ENCODE peak calls at places on chromosome 3, in six cellular contexts. Z is PC-9, K is IMR-90, P is astrocyte of the spinal cord, F is upper lobe of left lung, M is GM10248. B is an unnamed sample.

GRCh38 chr3:119840855-119841254 is 59.0 kb downstream of the NR1I2 start:
- DNase-seq in F (no peak), M (no peak), K (no peak), Z (no peak), P (no peak), B (no peak)

GRCh38 chr3:130635978-130636377 is 110.7 kb downstream of the PIK3R4 start:
- DNase-seq in P (no peak), F (no peak), M (no peak), K (no peak), Z (no peak), B (no peak)

GRCh38 chr3:119145500-119146167 is at the start of gene TEX55:
- DNase-seq in Z (peak; percentile 35), F (no peak), M (peak; percentile 63), P (peak; percentile 23), K (peak; percentile 61), B (peak; percentile 74)

GRCh38 chr3:50008931-50009330 is 69.0 kb downstream of the RBM6 start:
- DNase-seq in M (no peak), K (peak; percentile 58), F (no peak), Z (no peak), P (peak; percentile 22), B (peak; percentile 43)

GRCh38 chr3:149120051-149120972 is 9.1 kb upstream of the HPS3 start:
- DNase-seq in P (peak; percentile 81), Z (no peak), K (peak; percentile 76), F (no peak), M (peak; percentile 67), B (peak; percentile 87)

GRCh38 chr3:130831716-130832400 is 62.0 kb upstream of the ATP2C1 start:
- DNase-seq in K (no peak), M (no peak), F (peak; percentile 59), Z (no peak), P (no peak), B (no peak)

GRCh38 chr3:14472471-14473351 is 67.4 kb downstream of the GRIP2 start:
- DNase-seq in P (peak; percentile 90), K (peak; percentile 92), Z (peak; percentile 84), F (peak; percentile 89), M (no peak), B (peak; percentile 92)

GRCh38 chr3:32844322-32844654 is 26.5 kb downstream of the TRIM71 start:
- DNase-seq in F (no peak), K (no peak), Z (no peak), P (no peak), M (no peak), B (no peak)

GRCh38 chr3:157127831-157128767 is 31.8 kb downstream of the CCNL1 start:
- DNase-seq in Z (peak; percentile 73), F (peak; percentile 60), M (peak; percentile 48), K (peak; percentile 89), P (peak; percentile 83), B (peak; percentile 93)

GRCh38 chr3:101829066-101829830 is 20.1 kb upstream of the NFKBIZ start:
- DNase-seq in K (peak; percentile 85), P (peak; percentile 49), Z (no peak), M (no peak), F (peak; percentile 67), B (peak; percentile 76)

GRCh38 chr3:33331414-33331813 is 54.2 kb downstream of the FBXL2 start:
- DNase-seq in K (peak; percentile 46), Z (no peak), M (no peak), F (no peak), P (peak; percentile 14), B (peak; percentile 33)

GRCh38 chr3:195441971-195442572 is 748 bp downstream of the ACAP2 start:
- DNase-seq in F (peak; percentile 59), P (peak; percentile 24), M (peak; percentile 47), Z (peak; percentile 48), K (peak; percentile 40), B (peak; percentile 44)

GRCh38 chr3:38561746-38562466 is 65.8 kb downstream of the EXOG start:
- DNase-seq in F (no peak), Z (no peak), M (no peak), P (no peak), K (no peak), B (no peak)

GRCh38 chr3:32681811-32682210 is 3.2 kb upstream of the CNOT10 start:
- DNase-seq in F (no peak), Z (no peak), P (no peak), K (no peak), M (no peak), B (no peak)

GRCh38 chr3:30633718-30634117 is 27.3 kb downstream of the TGFBR2 start:
- DNase-seq in M (no peak), Z (no peak), P (no peak), F (no peak), K (no peak), B (no peak)

GRCh38 chr3:45124379-45124778 is 21.8 kb downstream of the CDCP1 start:
- DNase-seq in Z (peak; percentile 67), M (no peak), F (no peak), K (peak; percentile 94), P (peak; percentile 85), B (peak; percentile 56)

GRCh38 chr3:157669403-157669802 is 166.2 kb upstream of the VEPH1 start:
- DNase-seq in P (no peak), K (no peak), F (no peak), Z (no peak), M (no peak), B (no peak)

GRCh38 chr3:1087066-1087555 is 5.7 kb upstream of the CNTN6 start:
- DNase-seq in P (peak; percentile 95), F (peak; percentile 75), Z (no peak), M (no peak), K (peak; percentile 52), B (peak; percentile 86)

GRCh38 chr3:15723624-15723884 is 74.2 kb downstream of the ANKRD28 start:
- DNase-seq in K (no peak), F (no peak), M (no peak), Z (no peak), P (no peak), B (no peak)

GRCh38 chr3:24591661-24592555 is 97.3 kb upstream of the THRB start:
- DNase-seq in K (no peak), Z (peak; percentile 18), P (no peak), F (no peak), M (no peak), B (peak; percentile 76)

GRCh38 chr3:30855390-30855789 is 39.1 kb downstream of the GADL1 start:
- DNase-seq in Z (no peak), F (no peak), M (no peak), K (no peak), P (peak; percentile 8), B (no peak)

GRCh38 chr3:56801597-56802410 is at the start of gene ARHGEF3:
- DNase-seq in M (peak; percentile 93), Z (peak; percentile 76), K (peak; percentile 48), P (peak; percentile 78), F (peak; percentile 94), B (peak; percentile 74)

GRCh38 chr3:11564577-11565001 is 79.1 kb downstream of the VGLL4 start:
- DNase-seq in P (no peak), M (no peak), Z (no peak), K (no peak), F (no peak), B (no peak)

GRCh38 chr3:113531826-113532697 is at the start of gene SIDT1:
- DNase-seq in F (peak; percentile 76), K (no peak), M (peak; percentile 78), P (peak; percentile 13), Z (peak; percentile 55), B (peak; percentile 39)

GRCh38 chr3:174295336-174295735 is 563.8 kb upstream of the NAALADL2 start:
- DNase-seq in M (no peak), F (no peak), Z (no peak), K (peak; percentile 8), P (no peak), B (no peak)

GRCh38 chr3:184169896-184170875 is 4.5 kb upstream of the AP2M1 start:
- DNase-seq in K (no peak), F (no peak), P (no peak), M (no peak), Z (no peak), B (no peak)

GRCh38 chr3:4478226-4478625 is 11.2 kb upstream of the SUMF1 start:
- DNase-seq in P (no peak), M (no peak), Z (no peak), K (no peak), F (no peak), B (no peak)

GRCh38 chr3:52270252-52270754 is 8.1 kb downstream of the WDR82 start:
- DNase-seq in K (no peak), M (no peak), P (no peak), Z (no peak), F (no peak), B (no peak)

GRCh38 chr3:190005343-190006113 is 115.2 kb downstream of the P3H2 start:
- DNase-seq in Z (no peak), P (no peak), K (no peak), M (no peak), F (no peak), B (no peak)

GRCh38 chr3:13346481-13347389 is 73.4 kb downstream of the NUP210 start:
- DNase-seq in M (peak; percentile 43), F (peak; percentile 47), K (no peak), Z (no peak), P (no peak), B (no peak)

GRCh38 chr3:20173844-20174410 is 12.1 kb downstream of the SGO1 start:
- DNase-seq in F (no peak), K (no peak), P (no peak), M (no peak), Z (no peak), B (no peak)

GRCh38 chr3:196985954-196986885 is 17.6 kb upstream of the PIGZ start:
- DNase-seq in Z (no peak), P (no peak), M (no peak), F (no peak), K (no peak), B (no peak)

GRCh38 chr3:196987022-196987421 is 18.4 kb upstream of the PIGZ start:
- DNase-seq in K (no peak), Z (no peak), F (no peak), M (no peak), P (no peak), B (no peak)

GRCh38 chr3:196990654-196991053 is 22.0 kb upstream of the PIGZ start:
- DNase-seq in K (no peak), M (no peak), Z (no peak), F (no peak), P (no peak), B (no peak)

GRCh38 chr3:196989721-196990262 is 21.2 kb upstream of the PIGZ start:
- DNase-seq in K (no peak), P (no peak), F (no peak), M (no peak), Z (no peak), B (no peak)

GRCh38 chr3:196988241-196989029 is 19.8 kb upstream of the PIGZ start:
- DNase-seq in P (no peak), K (no peak), F (no peak), M (no peak), Z (no peak), B (peak; percentile 33)
- TF ChIP-seq CTCF in P (no peak), K (no peak), F (no peak), M (no peak), Z (peak; percentile 43), B (peak; percentile 35)

GRCh38 chr3:115470254-115470653 is 153.1 kb upstream of the GAP43 start:
- DNase-seq in K (no peak), F (no peak), Z (no peak), M (no peak), P (no peak), B (no peak)
- TF ChIP-seq CTCF in K (no peak), F (no peak), Z (no peak), M (no peak), P (no peak), B (no peak)

GRCh38 chr3:194313642-194314430 is 37.3 kb downstream of the CPN2 start:
- DNase-seq in M (no peak), F (no peak), Z (no peak), K (no peak), P (no peak), B (no peak)
- TF ChIP-seq CTCF in M (no peak), F (no peak), Z (peak; percentile 22), K (no peak), P (no peak), B (peak; percentile 25)

GRCh38 chr3:111418388-111418787 is 123.6 kb upstream of the CD96 start:
- DNase-seq in F (no peak), Z (no peak), P (no peak), M (no peak), K (no peak), B (no peak)
- TF ChIP-seq CTCF in F (no peak), Z (no peak), P (no peak), M (no peak), K (no peak), B (no peak)